ENCODE peak calls at places on chromosome 4, in nine cellular contexts. One of them, this sample, is unnamed.
A peak's percentile ranks its signal among the peaks of the same experiment; 100 is the strongest.

GRCh38 chr4:5798447-5798846 is 87.4 kb downstream of the EVC start:
- DNase-seq in epithelial cell of esophagus: no peak
- DNase-seq in astrocyte of the spinal cord: no peak
- DNase-seq in glomerular endothelial cell: no peak
- DNase-seq in SW 1271: no peak
- DNase-seq in progenitor cell of endocrine pancreas: no peak
- DNase-seq in activated CD4-positive, alpha-beta T cell treated with anti-CD3 and anti-CD28 coated beads, Interleukin-2, amount 10 ng/mL, durations not matched to agents 7 days and 5 days: no peak
- DNase-seq in D341Med: no peak
- DNase-seq in central memory CD4-positive, alpha-beta T cell: no peak
- DNase-seq in this sample: no peak

GRCh38 chr4:105896461-105896939 is 1.2 kb downstream of the NPNT start:
- DNase-seq in progenitor cell of endocrine pancreas: no peak
- DNase-seq in SW 1271: no peak
- DNase-seq in epithelial cell of esophagus: no peak
- DNase-seq in glomerular endothelial cell: no peak
- DNase-seq in activated CD4-positive, alpha-beta T cell treated with anti-CD3 and anti-CD28 coated beads, Interleukin-2, amount 10 ng/mL, durations not matched to agents 7 days and 5 days: no peak
- DNase-seq in central memory CD4-positive, alpha-beta T cell: no peak
- DNase-seq in astrocyte of the spinal cord: no peak
- DNase-seq in D341Med: no peak
- DNase-seq in this sample: no peak

GRCh38 chr4:41609851-41610250 is 71.9 kb downstream of the LIMCH1 start:
- DNase-seq in SW 1271: no peak
- DNase-seq in progenitor cell of endocrine pancreas: no peak
- DNase-seq in glomerular endothelial cell: no peak
- DNase-seq in central memory CD4-positive, alpha-beta T cell: no peak
- DNase-seq in activated CD4-positive, alpha-beta T cell treated with anti-CD3 and anti-CD28 coated beads, Interleukin-2, amount 10 ng/mL, durations not matched to agents 7 days and 5 days: no peak
- DNase-seq in astrocyte of the spinal cord: no peak
- DNase-seq in D341Med: no peak
- DNase-seq in epithelial cell of esophagus: no peak
- DNase-seq in this sample: no peak

GRCh38 chr4:10006236-10006603 is 15.1 kb downstream of the SLC2A9 start:
- DNase-seq in SW 1271: no peak
- DNase-seq in activated CD4-positive, alpha-beta T cell treated with anti-CD3 and anti-CD28 coated beads, Interleukin-2, amount 10 ng/mL, durations not matched to agents 7 days and 5 days: no peak
- DNase-seq in astrocyte of the spinal cord: peak; percentile 8
- DNase-seq in progenitor cell of endocrine pancreas: no peak
- DNase-seq in epithelial cell of esophagus: peak; percentile 95
- DNase-seq in glomerular endothelial cell: peak; percentile 55
- DNase-seq in D341Med: no peak
- DNase-seq in central memory CD4-positive, alpha-beta T cell: no peak
- DNase-seq in this sample: peak; percentile 57

GRCh38 chr4:27176400-27176799 is 315.8 kb downstream of the STIM2 start:
- DNase-seq in glomerular endothelial cell: no peak
- DNase-seq in epithelial cell of esophagus: peak; percentile 43
- DNase-seq in astrocyte of the spinal cord: peak; percentile 32
- DNase-seq in central memory CD4-positive, alpha-beta T cell: no peak
- DNase-seq in D341Med: peak; percentile 63
- DNase-seq in SW 1271: peak; percentile 17
- DNase-seq in activated CD4-positive, alpha-beta T cell treated with anti-CD3 and anti-CD28 coated beads, Interleukin-2, amount 10 ng/mL, durations not matched to agents 7 days and 5 days: no peak
- DNase-seq in progenitor cell of endocrine pancreas: no peak
- DNase-seq in this sample: no peak

GRCh38 chr4:109276482-109277095 is 25.9 kb downstream of the COL25A1 start:
- DNase-seq in activated CD4-positive, alpha-beta T cell treated with anti-CD3 and anti-CD28 coated beads, Interleukin-2, amount 10 ng/mL, durations not matched to agents 7 days and 5 days: no peak
- DNase-seq in D341Med: no peak
- DNase-seq in epithelial cell of esophagus: no peak
- DNase-seq in astrocyte of the spinal cord: no peak
- DNase-seq in central memory CD4-positive, alpha-beta T cell: no peak
- DNase-seq in SW 1271: no peak
- DNase-seq in progenitor cell of endocrine pancreas: no peak
- DNase-seq in glomerular endothelial cell: no peak
- DNase-seq in this sample: no peak

GRCh38 chr4:173169428-173170209 is 1.0 kb downstream of the GALNT7 start:
- DNase-seq in astrocyte of the spinal cord: peak; percentile 71
- DNase-seq in SW 1271: peak; percentile 40
- DNase-seq in progenitor cell of endocrine pancreas: peak; percentile 41
- DNase-seq in glomerular endothelial cell: no peak
- DNase-seq in epithelial cell of esophagus: peak; percentile 64
- DNase-seq in central memory CD4-positive, alpha-beta T cell: peak; percentile 60
- DNase-seq in activated CD4-positive, alpha-beta T cell treated with anti-CD3 and anti-CD28 coated beads, Interleukin-2, amount 10 ng/mL, durations not matched to agents 7 days and 5 days: peak; percentile 62
- DNase-seq in D341Med: peak; percentile 83
- DNase-seq in this sample: peak; percentile 70

GRCh38 chr4:186021461-186022167 is 47.3 kb upstream of the TLR3 start:
- DNase-seq in D341Med: peak; percentile 85
- DNase-seq in SW 1271: no peak
- DNase-seq in activated CD4-positive, alpha-beta T cell treated with anti-CD3 and anti-CD28 coated beads, Interleukin-2, amount 10 ng/mL, durations not matched to agents 7 days and 5 days: no peak
- DNase-seq in progenitor cell of endocrine pancreas: no peak
- DNase-seq in glomerular endothelial cell: no peak
- DNase-seq in central memory CD4-positive, alpha-beta T cell: no peak
- DNase-seq in epithelial cell of esophagus: peak; percentile 37
- DNase-seq in astrocyte of the spinal cord: peak; percentile 71
- DNase-seq in this sample: peak; percentile 25

GRCh38 chr4:149765630-149766029 is 50.0 kb downstream of the IQCM start:
- DNase-seq in activated CD4-positive, alpha-beta T cell treated with anti-CD3 and anti-CD28 coated beads, Interleukin-2, amount 10 ng/mL, durations not matched to agents 7 days and 5 days: no peak
- DNase-seq in SW 1271: peak; percentile 10
- DNase-seq in glomerular endothelial cell: no peak
- DNase-seq in astrocyte of the spinal cord: peak; percentile 40
- DNase-seq in epithelial cell of esophagus: peak; percentile 63
- DNase-seq in central memory CD4-positive, alpha-beta T cell: no peak
- DNase-seq in D341Med: no peak
- DNase-seq in progenitor cell of endocrine pancreas: no peak
- DNase-seq in this sample: no peak

GRCh38 chr4:176236909-176237308 is 32.1 kb downstream of the ASB5 start:
- DNase-seq in D341Med: no peak
- DNase-seq in SW 1271: no peak
- DNase-seq in glomerular endothelial cell: no peak
- DNase-seq in progenitor cell of endocrine pancreas: no peak
- DNase-seq in epithelial cell of esophagus: peak; percentile 23
- DNase-seq in activated CD4-positive, alpha-beta T cell treated with anti-CD3 and anti-CD28 coated beads, Interleukin-2, amount 10 ng/mL, durations not matched to agents 7 days and 5 days: no peak
- DNase-seq in astrocyte of the spinal cord: no peak
- DNase-seq in central memory CD4-positive, alpha-beta T cell: no peak
- DNase-seq in this sample: no peak

GRCh38 chr4:149009223-149009622 is 567.0 kb upstream of the NR3C2 start:
- DNase-seq in activated CD4-positive, alpha-beta T cell treated with anti-CD3 and anti-CD28 coated beads, Interleukin-2, amount 10 ng/mL, durations not matched to agents 7 days and 5 days: no peak
- DNase-seq in astrocyte of the spinal cord: no peak
- DNase-seq in epithelial cell of esophagus: no peak
- DNase-seq in progenitor cell of endocrine pancreas: no peak
- DNase-seq in central memory CD4-positive, alpha-beta T cell: no peak
- DNase-seq in SW 1271: no peak
- DNase-seq in D341Med: no peak
- DNase-seq in glomerular endothelial cell: no peak
- DNase-seq in this sample: no peak

This sample was measured in PC-9.